ENCODE peak calls at places on chromosomes 5 and 9, in five cellular contexts. U is DMS53, H is lung, K is germinal center, Y is fibroblast of mammary gland. W is an unnamed sample.
A peak's percentile ranks its signal among the peaks of the same experiment; 100 is the strongest.

GRCh38 chr5:149990518-149991376 is 9.7 kb downstream of the TIGD6 start:
- DNase-seq in U (peak; percentile 92), H (peak; percentile 66), K (peak; percentile 72), Y (peak; percentile 74), W (no peak)

GRCh38 chr9:14307989-14308750 is 5.8 kb downstream of the NFIB start:
- DNase-seq in U (no peak), H (no peak), K (no peak), Y (no peak), W (no peak)

GRCh38 chr5:82794876-82795275 is 282.3 kb downstream of the TMEM167A start:
- DNase-seq in U (no peak), H (no peak), K (no peak), Y (peak; percentile 24), W (no peak)

GRCh38 chr9:90107021-90107771 is 502.4 kb downstream of the GADD45G start:
- DNase-seq in U (peak; percentile 94), H (peak; percentile 45), K (no peak), Y (peak; percentile 23), W (no peak)

GRCh38 chr5:1317921-1318565 is 23.2 kb upstream of the TERT start:
- DNase-seq in U (no peak), H (no peak), K (no peak), Y (no peak), W (peak; percentile 60)

GRCh38 chr5:139982975-139983240 is 60.2 kb downstream of the NRG2 start:
- DNase-seq in U (no peak), H (no peak), K (no peak), Y (no peak), W (no peak)

GRCh38 chr5:172010278-172010677 is 3.8 kb upstream of the FBXW11 start:
- DNase-seq in U (peak; percentile 68), H (no peak), K (no peak), Y (peak; percentile 26), W (no peak)

GRCh38 chr5:34900660-34901059 is 14.6 kb downstream of the RAD1 start:
- DNase-seq in U (no peak), H (no peak), K (no peak), Y (no peak), W (no peak)

GRCh38 chr5:6449465-6450158 is 953 bp downstream of the UBE2QL1 start:
- DNase-seq in U (no peak), H (no peak), K (no peak), Y (no peak), W (no peak)

GRCh38 chr5:143738415-143739401 is 73.3 kb upstream of the HMHB1 start:
- DNase-seq in U (peak; percentile 59), H (no peak), K (no peak), Y (no peak), W (no peak)

GRCh38 chr5:1747079-1747802 is 52.4 kb downstream of the MRPL36 start:
- DNase-seq in U (no peak), H (no peak), K (no peak), Y (no peak), W (peak; percentile 49)

GRCh38 chr5:180090098-180090768 is 18.7 kb upstream of the RNF130 start:
- DNase-seq in U (peak; percentile 84), H (peak; percentile 60), K (peak; percentile 65), Y (peak; percentile 54), W (peak; percentile 87)

GRCh38 chr5:53262348-53262970 is 152.9 kb upstream of the MOCS2 start:
- DNase-seq in U (peak; percentile 53), H (no peak), K (no peak), Y (peak; percentile 75), W (no peak)

GRCh38 chr5:126422994-126423788 is at the start of gene GRAMD2B:
- DNase-seq in U (peak; percentile 96), H (peak; percentile 90), K (peak; percentile 74), Y (peak; percentile 86), W (peak; percentile 96)

GRCh38 chr5:1134478-1134877 is 22.6 kb upstream of the SLC12A7 start:
- DNase-seq in U (peak; percentile 44), H (no peak), K (peak; percentile 80), Y (no peak), W (no peak)

GRCh38 chr5:124816381-124816780 is 69.9 kb upstream of the ZNF608 start:
- DNase-seq in U (no peak), H (no peak), K (no peak), Y (peak; percentile 50), W (no peak)

GRCh38 chr5:144951001-144951400 is 780.3 kb downstream of the KCTD16 start:
- DNase-seq in U (no peak), H (no peak), K (no peak), Y (no peak), W (no peak)

GRCh38 chr5:14810282-14810681 is 61.3 kb downstream of the ANKH start:
- DNase-seq in U (no peak), H (no peak), K (no peak), Y (no peak), W (no peak)

GRCh38 chr5:112738180-112738560 is 485 bp downstream of the APC start:
- DNase-seq in U (peak; percentile 43), H (no peak), K (peak; percentile 2), Y (peak; percentile 5), W (no peak)

GRCh38 chr5:150175536-150175935 is 9.0 kb downstream of the CDX1 start:
- DNase-seq in U (peak; percentile 47), H (no peak), K (peak; percentile 18), Y (peak; percentile 46), W (no peak)

GRCh38 chr5:61332369-61332745 is 299 bp downstream of the ZSWIM6 start:
- DNase-seq in U (peak; percentile 80), H (peak; percentile 38), K (peak; percentile 23), Y (no peak), W (peak; percentile 88)

GRCh38 chr9:71620806-71621205 is 147.5 kb downstream of the CEMIP2 start:
- DNase-seq in U (no peak), H (no peak), K (no peak), Y (no peak), W (no peak)

GRCh38 chr5:174198541-174198940 is 153.0 kb downstream of the NSG2 start:
- DNase-seq in U (no peak), H (no peak), K (no peak), Y (no peak), W (no peak)

GRCh38 chr5:52604151-52604550 is 183.6 kb upstream of the ITGA1 start:
- DNase-seq in U (peak; percentile 9), H (no peak), K (no peak), Y (no peak), W (no peak)

GRCh38 chr9:34332370-34332964 is 3.1 kb downstream of the NUDT2 start:
- DNase-seq in U (peak; percentile 75), H (no peak), K (no peak), Y (peak; percentile 62), W (no peak)

GRCh38 chr9:132003904-132004303 is 75.8 kb downstream of the MED27 start:
- DNase-seq in U (no peak), H (no peak), K (no peak), Y (no peak), W (no peak)

GRCh38 chr5:147628054-147628895 is 118.4 kb upstream of the DPYSL3 start:
- DNase-seq in U (peak; percentile 87), H (peak; percentile 60), K (peak; percentile 41), Y (peak; percentile 69), W (no peak)

GRCh38 chr9:120344230-120344629 is 235.7 kb downstream of the CDK5RAP2 start:
- DNase-seq in U (peak; percentile 82), H (no peak), K (no peak), Y (peak; percentile 93), W (no peak)

GRCh38 chr9:95277509-95277908 is 40.0 kb downstream of the FANCC start:
- DNase-seq in U (no peak), H (no peak), K (no peak), Y (no peak), W (no peak)